ENCODE peak calls at places on chromosomes 11 and 22, in six cellular contexts. S, R, P, Y, N and G are unnamed samples.

GRCh38 chr11:64631675-64632074 is 40.7 kb downstream of the SLC22A12 start:
- DNase-seq in S (no peak), R (no peak), P (no peak), Y (no peak), N (no peak), G (no peak)

GRCh38 chr22:33337524-33337923 is 279.3 kb upstream of the SYN3 start:
- DNase-seq in S (no peak), R (no peak), P (no peak), Y (no peak), N (peak; percentile 10), G (no peak)

GRCh38 chr11:103624708-103625623 is 411.5 kb upstream of the DDI1 start:
- DNase-seq in S (no peak), R (no peak), P (peak; percentile 22), Y (no peak), N (no peak), G (no peak)

GRCh38 chr22:38314992-38315800 is 2.0 kb downstream of the CSNK1E start:
- DNase-seq in S (no peak), R (no peak), P (no peak), Y (no peak), N (peak; percentile 29), G (no peak)

GRCh38 chr11:123404626-123405025 is 25.4 kb upstream of the GRAMD1B start:
- DNase-seq in S (no peak), R (no peak), P (no peak), Y (no peak), N (no peak), G (no peak)

GRCh38 chr11:870127-870413 is 27.4 kb downstream of the TSPAN4 start:
- DNase-seq in S (no peak), R (peak; percentile 44), P (peak; percentile 71), Y (no peak), N (no peak), G (no peak)

GRCh38 chr11:106568632-106569031 is 449.6 kb downstream of the GUCY1A2 start:
- DNase-seq in S (no peak), R (no peak), P (no peak), Y (no peak), N (no peak), G (no peak)

GRCh38 chr22:44085743-44086741 is 61.9 kb downstream of the PARVB start:
- DNase-seq in S (peak; percentile 90), R (peak; percentile 23), P (peak; percentile 76), Y (peak; percentile 42), N (peak; percentile 74), G (no peak)

GRCh38 chr11:96103721-96104120 is 179.8 kb upstream of the MTMR2 start:
- DNase-seq in S (no peak), R (no peak), P (no peak), Y (no peak), N (no peak), G (no peak)

GRCh38 chr22:28402066-28402465 is 277.6 kb downstream of the TTC28 start:
- DNase-seq in S (no peak), R (no peak), P (no peak), Y (no peak), N (no peak), G (no peak)

GRCh38 chr11:134033276-134033675 is 35.6 kb upstream of the JAM3 start:
- DNase-seq in S (no peak), R (no peak), P (no peak), Y (no peak), N (no peak), G (no peak)

GRCh38 chr11:12053606-12054361 is 45.4 kb upstream of the DKK3 start:
- DNase-seq in S (peak; percentile 50), R (no peak), P (no peak), Y (no peak), N (no peak), G (no peak)

GRCh38 chr22:30861688-30862552 is 106.7 kb downstream of the MORC2 start:
- DNase-seq in S (no peak), R (no peak), P (peak; percentile 25), Y (no peak), N (no peak), G (no peak)

GRCh38 chr22:39090426-39091064 is 6.5 kb upstream of the APOBEC3H start:
- DNase-seq in S (no peak), R (no peak), P (no peak), Y (no peak), N (no peak), G (peak; percentile 68)

GRCh38 chr22:45468872-45469572 is 33.7 kb upstream of the FBLN1 start:
- DNase-seq in S (no peak), R (no peak), P (no peak), Y (no peak), N (no peak), G (no peak)

GRCh38 chr22:35739076-35739475 is 21.4 kb downstream of the APOL5 start:
- DNase-seq in S (no peak), R (no peak), P (no peak), Y (no peak), N (no peak), G (no peak)

GRCh38 chr22:17576475-17576874 is 13.2 kb downstream of the SLC25A18 start:
- DNase-seq in S (no peak), R (peak; percentile 31), P (no peak), Y (no peak), N (no peak), G (no peak)

GRCh38 chr11:107957109-107957588 is 28.9 kb downstream of the RAB39A start:
- DNase-seq in S (no peak), R (no peak), P (peak; percentile 78), Y (no peak), N (no peak), G (no peak)

DNA sequence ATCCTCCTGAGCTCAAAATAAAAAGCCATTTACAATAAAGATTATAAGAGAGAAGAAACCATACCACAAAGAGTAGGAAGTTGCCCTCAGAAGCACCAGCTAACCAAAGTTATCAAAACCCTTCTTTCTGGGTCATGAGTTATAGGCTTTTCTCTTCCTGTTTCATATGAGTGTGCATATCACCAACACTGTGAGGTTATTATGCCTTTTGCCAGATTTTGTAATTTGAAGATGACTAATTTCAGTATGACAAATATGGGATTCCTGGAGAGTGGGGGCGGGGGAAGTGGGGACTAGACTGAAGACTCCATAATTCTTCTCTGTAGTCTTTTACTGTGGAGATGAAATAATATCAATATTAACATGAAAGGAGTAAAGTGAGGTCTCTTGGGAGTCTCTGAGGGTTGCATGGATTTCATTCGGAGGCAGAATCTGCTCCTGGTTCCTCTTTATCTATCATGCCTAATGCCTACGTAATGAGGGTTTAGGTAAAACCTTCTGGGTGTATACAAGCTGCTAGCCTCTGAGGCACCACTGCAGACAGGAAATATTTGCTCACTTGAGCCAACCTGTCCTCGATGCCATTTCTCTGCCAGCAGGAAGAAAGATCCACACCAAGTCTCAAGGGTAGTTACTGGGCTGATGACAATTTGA is 2.1 kb downstream of the LPXN start:
- DNase-seq in S (peak; percentile 83), R (no peak), P (no peak), Y (peak; percentile 22), N (peak; percentile 50), G (no peak)
- TF ChIP-seq POLR2AphosphoS5 in S (no peak), R (no peak), P (peak; percentile 56), Y (no peak), N (peak; percentile 11), G (no peak)

GRCh38 chr11:34643846-34644245 is 23.0 kb downstream of the EHF start:
- DNase-seq in S (no peak), R (no peak), P (no peak), Y (no peak), N (no peak), G (no peak)

GRCh38 chr11:34641456-34641855 is 20.6 kb downstream of the EHF start:
- DNase-seq in S (no peak), R (no peak), P (no peak), Y (no peak), N (no peak), G (no peak)

GRCh38 chr11:34639545-34639944 is 18.7 kb downstream of the EHF start:
- DNase-seq in S (no peak), R (no peak), P (no peak), Y (no peak), N (no peak), G (peak; percentile 42)

GRCh38 chr11:34640050-34640971 is 19.4 kb downstream of the EHF start:
- DNase-seq in S (no peak), R (peak; percentile 41), P (no peak), Y (no peak), N (peak; percentile 91), G (no peak)

GRCh38 chr11:34641981-34642380 is 21.1 kb downstream of the EHF start:
- DNase-seq in S (no peak), R (no peak), P (peak; percentile 23), Y (no peak), N (no peak), G (no peak)
- TF ChIP-seq CTCF in S (no peak), R (no peak), P (no peak), Y (no peak), N (no peak), G (no peak)

DNA sequence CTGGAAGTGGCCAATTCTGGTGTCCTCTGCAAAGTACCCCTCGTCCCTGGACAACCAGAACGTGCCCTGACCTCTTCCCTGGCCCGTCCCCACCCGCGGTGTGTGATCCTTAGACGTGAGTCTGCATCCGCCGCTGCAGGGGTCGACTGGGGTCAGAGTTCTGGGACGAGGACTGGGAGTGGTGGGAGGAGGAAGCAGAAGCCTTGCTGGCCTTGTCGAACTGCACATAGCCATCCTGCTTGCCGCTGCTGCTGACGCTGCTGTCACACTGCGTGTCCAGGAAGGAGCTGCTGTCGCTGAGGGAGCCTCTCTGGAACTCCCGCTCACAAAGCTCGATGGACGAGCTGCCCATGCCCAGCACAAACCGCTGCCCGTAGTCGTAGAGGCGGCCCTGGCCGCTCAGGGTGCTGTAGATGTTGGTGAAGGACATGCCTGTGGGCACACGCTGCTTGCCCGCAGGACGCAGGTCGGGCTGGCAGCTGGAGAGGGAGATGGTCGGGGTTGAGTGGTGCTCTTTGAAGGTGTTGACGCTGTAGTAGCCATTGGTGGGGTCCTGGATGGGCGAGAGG is 69.1 kb downstream of the ST3GAL4 start:
- DNase-seq in S (no peak), R (no peak), P (no peak), Y (no peak), N (no peak), G (no peak)
- TF ChIP-seq POLR2AphosphoS5 in S (no peak), R (no peak), P (no peak), Y (no peak), N (no peak), G (no peak)

GRCh38 chr11:16881074-16881709 is 133.0 kb downstream of the PLEKHA7 start:
- DNase-seq in S (peak; percentile 70), R (peak; percentile 61), P (no peak), Y (no peak), N (peak; percentile 83), G (peak; percentile 84)
- TF ChIP-seq CTCF in S (no peak), R (peak; percentile 55), P (no peak), Y (no peak), N (no peak), G (peak; percentile 39)